ENCODE peak calls at places on chromosomes 7 and 10, in seven cellular contexts. A is HepG2, J is uterus, Q is transverse colon, L is HCT116, U is upper lobe of left lung, O is cardiac muscle cell. C is an unnamed sample.

GRCh38 chr10:18185621-18186020 is 45.4 kb downstream of the CACNB2 start:
- DNase-seq in A (no peak), J (no peak), Q (no peak), L (no peak), U (no peak), O (no peak), C (no peak)

GRCh38 chr7:90613088-90613498 is 17.0 kb downstream of the CDK14 start:
- DNase-seq in A (no peak), J (no peak), Q (no peak), L (no peak), U (no peak), O (peak; percentile 40), C (no peak)

GRCh38 chr10:92291610-92291859 is 568 bp downstream of the MARCHF5 start:
- DNase-seq in A (no peak), J (peak; percentile 19), Q (no peak), L (no peak), U (no peak), O (no peak), C (no peak)

GRCh38 chr10:122310311-122311050 is 39.4 kb downstream of the BTBD16 start:
- DNase-seq in A (peak; percentile 98), J (no peak), Q (peak; percentile 58), L (no peak), U (no peak), O (peak; percentile 29), C (no peak)

GRCh38 chr10:132939957-132940790 is 2.2 kb downstream of the CFAP46 start:
- DNase-seq in A (no peak), J (no peak), Q (peak; percentile 35), L (no peak), U (peak; percentile 73), O (peak; percentile 69), C (no peak)

GRCh38 chr10:85061401-85061800 is 733.0 kb downstream of the CCSER2 start:
- DNase-seq in A (no peak), J (no peak), Q (no peak), L (no peak), U (no peak), O (no peak), C (no peak)

GRCh38 chr7:130632111-130632510 is 36.4 kb downstream of the COPG2 start:
- DNase-seq in A (peak; percentile 15), J (no peak), Q (no peak), L (peak; percentile 26), U (no peak), O (peak; percentile 35), C (no peak)

GRCh38 chr10:102627446-102628293 is 16.6 kb upstream of the TRIM8 start:
- DNase-seq in A (peak; percentile 49), J (peak; percentile 80), Q (no peak), L (no peak), U (peak; percentile 56), O (peak; percentile 87), C (no peak)

GRCh38 chr10:62354941-62355340 is 19.2 kb upstream of the ZNF365 start:
- DNase-seq in A (no peak), J (no peak), Q (no peak), L (no peak), U (no peak), O (peak; percentile 10), C (no peak)

GRCh38 chr10:115432188-115432819 is 339.1 kb downstream of the ATRNL1 start:
- DNase-seq in A (peak; percentile 31), J (no peak), Q (no peak), L (peak; percentile 26), U (no peak), O (peak; percentile 11), C (no peak)

GRCh38 chr7:17781491-17782215 is 158.6 kb downstream of the SNX13 start:
- DNase-seq in A (no peak), J (no peak), Q (no peak), L (peak; percentile 12), U (no peak), O (peak; percentile 70), C (no peak)

GRCh38 chr7:77415822-77416620 is at the start of gene GSAP:
- DNase-seq in A (no peak), J (peak; percentile 45), Q (peak; percentile 81), L (no peak), U (peak; percentile 93), O (peak; percentile 35), C (no peak)

GRCh38 chr7:30116771-30117170 is 18.0 kb upstream of the MTURN start:
- DNase-seq in A (no peak), J (no peak), Q (no peak), L (no peak), U (no peak), O (peak; percentile 38), C (no peak)

DNA sequence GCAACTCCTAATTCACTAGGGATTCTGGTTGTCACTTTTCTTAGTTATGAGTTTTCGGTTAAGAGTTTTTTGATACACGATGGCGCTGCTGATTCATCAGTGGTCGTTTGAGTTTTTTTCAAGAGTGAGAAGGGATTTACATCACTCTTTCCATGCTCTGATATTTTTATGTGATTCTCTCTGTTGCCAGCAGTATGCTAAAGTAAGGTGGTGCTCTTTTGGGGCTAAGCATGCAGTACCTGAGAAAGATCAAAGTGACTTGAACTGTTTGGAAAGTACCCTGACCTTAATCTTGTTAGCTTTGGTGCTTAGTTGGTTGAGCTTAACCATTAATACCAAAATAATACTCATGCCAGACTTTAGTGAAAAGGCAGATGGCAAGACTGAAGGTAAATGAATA is 28.1 kb downstream of the STAMBPL1 start:
- DNase-seq in A (no peak), J (no peak), Q (no peak), L (no peak), U (no peak), O (no peak), C (no peak)
- H3K27ac ChIP-seq in A (no peak overlapping the region), J (no peak overlapping the region), Q (no peak overlapping the region), L (no peak overlapping the region), U (no peak overlapping the region), O (no peak overlapping the region), C (no peak overlapping the region)

GRCh38 chr7:142792593-142792992 is 21.8 kb downstream of the PRSS2 start:
- DNase-seq in A (no peak), J (no peak), Q (no peak), L (no peak), U (no peak), O (no peak), C (no peak)
- H3K4me1 ChIP-seq in A (no peaks in the 10 kb centered on the region), J (peaks cover 13% of the 10 kb centered on the region), Q (no peaks in the 10 kb centered on the region), L (no peaks in the 10 kb centered on the region), U (peaks cover 16% of the 10 kb centered on the region), O (peaks cover 2% of the 10 kb centered on the region), C (peaks cover 4% of the 10 kb centered on the region)

GRCh38 chr7:133853706-133854276 is 273.3 kb upstream of the LRGUK start:
- DNase-seq in A (peak; percentile 47), J (no peak), Q (peak; percentile 35), L (peak; percentile 54), U (no peak), O (peak; percentile 68), C (peak; percentile 33)

GRCh38 chr7:133846203-133846945 is 280.8 kb upstream of the LRGUK start:
- DNase-seq in A (no peak), J (no peak), Q (no peak), L (no peak), U (no peak), O (no peak), C (no peak)

GRCh38 chr7:133854739-133855138 is 272.4 kb upstream of the LRGUK start:
- DNase-seq in A (peak; percentile 37), J (no peak), Q (no peak), L (peak; percentile 8), U (no peak), O (peak; percentile 74), C (no peak)

GRCh38 chr7:133850497-133851070 is 276.6 kb upstream of the LRGUK start:
- DNase-seq in A (no peak), J (no peak), Q (no peak), L (no peak), U (no peak), O (no peak), C (no peak)

DNA sequence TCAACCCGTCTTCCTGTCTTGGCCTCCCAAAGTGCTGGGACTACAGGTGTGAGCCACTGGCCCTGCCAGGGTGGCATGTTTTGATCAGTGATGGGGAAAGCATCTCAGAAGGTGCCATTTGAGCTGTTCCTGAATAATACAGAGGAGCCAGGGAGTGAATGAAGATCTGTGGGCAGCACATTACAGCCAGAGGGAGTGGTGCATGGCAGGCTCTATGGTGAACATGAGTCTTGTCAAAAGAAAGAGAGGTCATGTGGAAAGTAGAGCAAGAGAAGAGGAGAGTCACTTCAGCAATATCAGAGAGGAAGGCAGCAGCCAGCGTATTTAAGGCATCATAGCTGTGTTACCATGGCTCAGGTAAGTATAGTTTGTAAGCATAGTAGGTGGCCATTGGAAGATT is 275.7 kb upstream of the LRGUK start:
- DNase-seq in A (no peak), J (no peak), Q (no peak), L (no peak), U (no peak), O (no peak), C (no peak)
- H3K27ac ChIP-seq in A (no peak overlapping the region), J (no peak overlapping the region), Q (no peak overlapping the region), L (no peak overlapping the region), U (no peak overlapping the region), O (no peak overlapping the region), C (no peak overlapping the region)

DNA sequence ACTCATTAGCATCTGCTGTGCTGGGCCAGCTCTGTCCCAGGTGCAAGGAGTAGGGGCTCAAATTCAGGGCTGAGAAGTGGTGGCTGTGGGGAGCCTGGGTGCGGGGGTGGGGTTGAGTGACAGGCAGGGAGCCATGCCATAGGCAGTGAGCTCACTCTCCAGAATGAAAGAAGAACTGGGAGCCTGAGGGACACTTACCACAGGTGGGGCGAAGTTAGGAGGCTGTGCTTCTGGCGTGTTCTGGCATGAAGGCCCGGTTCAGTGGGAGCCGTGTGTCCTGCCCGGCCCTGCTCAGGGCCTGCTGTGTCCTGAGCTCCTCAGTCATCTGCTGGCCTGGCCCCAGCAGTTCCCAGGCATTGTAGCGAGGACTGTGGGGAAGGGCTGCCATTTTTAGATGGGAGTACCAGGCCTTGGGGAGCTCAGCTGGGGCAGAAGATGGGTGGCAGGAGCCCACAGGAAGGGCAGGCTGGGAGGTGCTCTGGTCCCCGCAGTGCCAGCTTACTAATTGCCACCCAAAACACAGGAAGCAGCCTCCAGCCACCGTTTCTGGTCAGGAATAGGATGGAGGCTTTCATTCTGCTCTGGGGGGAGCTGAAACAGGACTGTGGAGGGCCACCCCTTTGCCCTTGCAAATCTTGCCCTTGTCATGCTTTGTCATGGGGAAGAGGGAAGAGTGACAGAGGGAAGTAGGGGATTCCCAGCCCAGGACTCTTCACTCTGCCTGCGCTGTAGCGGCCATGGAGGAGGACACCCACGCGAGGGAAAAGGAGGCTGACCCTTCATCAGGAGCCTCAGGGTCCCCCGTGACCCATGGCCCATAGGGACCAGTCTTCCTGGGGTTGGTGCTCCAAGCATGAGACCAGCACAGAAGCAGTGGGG is 62.2 kb downstream of the MKI67 start:
- DNase-seq in A (no peak), J (no peak), Q (no peak), L (no peak), U (no peak), O (no peak), C (no peak)
- H3K4me1 ChIP-seq in A (no peaks in the 10 kb centered on the region), J (no peaks in the 10 kb centered on the region), Q (no peaks in the 10 kb centered on the region), L (no peaks in the 10 kb centered on the region), U (peaks cover 40% of the 10 kb centered on the region), O (peaks cover 37% of the 10 kb centered on the region), C (peaks cover 10% of the 10 kb centered on the region)

DNA sequence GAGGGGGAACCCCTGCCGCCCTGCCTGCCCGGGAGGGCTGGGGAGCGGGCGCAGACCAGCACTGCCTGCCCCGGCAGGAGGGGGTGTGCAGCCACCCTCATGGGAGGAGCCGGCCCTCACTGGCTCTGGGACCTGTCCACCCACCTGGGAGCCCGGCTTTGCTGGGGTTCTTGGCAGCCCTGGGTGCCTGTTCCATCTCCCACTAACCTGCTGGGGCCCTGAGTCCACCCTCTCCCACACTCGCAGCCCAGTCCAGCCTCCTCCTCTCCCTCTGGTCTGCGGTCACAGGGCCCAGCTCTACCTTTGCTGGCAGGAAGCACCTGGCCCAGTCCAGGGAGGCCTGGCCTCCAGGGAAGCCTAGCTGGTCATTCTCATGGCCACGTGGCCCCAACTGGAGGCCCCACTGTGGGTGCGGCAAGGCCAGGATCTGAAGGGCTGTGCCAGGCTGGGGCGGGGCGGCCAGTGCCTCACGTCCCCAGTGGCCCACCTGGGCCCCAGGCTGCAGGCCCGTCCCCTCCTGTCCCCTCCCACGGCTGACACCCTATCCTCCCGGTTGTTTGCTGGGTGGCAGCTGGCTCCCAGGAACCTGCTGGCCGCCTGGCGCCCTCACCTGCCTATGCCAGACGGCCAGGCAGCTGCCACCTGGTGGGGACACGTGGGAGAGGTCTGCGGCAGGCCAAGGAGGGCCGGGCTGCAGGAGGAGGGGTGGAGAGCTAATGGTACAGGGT is at the start of gene TMEM184A:
- DNase-seq in A (peak; percentile 89), J (no peak), Q (peak; percentile 93), L (peak; percentile 89), U (peak; percentile 91), O (no peak), C (no peak)
- H3K27ac ChIP-seq in A (peak within 1 kb of the TSS; percentile 89), J (no peak within 1 kb of the TSS), Q (peak within 1 kb of the TSS; percentile 94), L (peak within 1 kb of the TSS; percentile 99), U (peak within 1 kb of the TSS; percentile 65), O (no peak within 1 kb of the TSS), C (no peak within 1 kb of the TSS)

C was measured in iPS DF 6.9.